ENCODE peak calls at places on chromosomes 5 and 9, in ten cellular contexts. One of them, this sample, is unnamed. For H3K4me1, the result is how much of the 10 kb centered on the place peaks cover.

GRCh38 chr5:122101636-122102285 is 23.7 kb upstream of the LOX start:
- DNase-seq in A549: peak
- DNase-seq in mammary epithelial cell: peak
- DNase-seq in kidney: no peak
- DNase-seq in small intestine: peak
- DNase-seq in lung: no peak
- DNase-seq in A673: peak
- DNase-seq in ovary: no peak
- DNase-seq in spleen: no peak
- DNase-seq in CD8-positive, alpha-beta memory T cell: no peak
- DNase-seq in this sample: peak

GRCh38 chr5:73938280-73938937 is 312.4 kb downstream of the ARHGEF28 start:
- DNase-seq in A549: peak
- DNase-seq in mammary epithelial cell: peak
- DNase-seq in kidney: no peak
- DNase-seq in small intestine: no peak
- DNase-seq in lung: no peak
- DNase-seq in A673: no peak
- DNase-seq in ovary: no peak
- DNase-seq in spleen: no peak
- DNase-seq in CD8-positive, alpha-beta memory T cell: no peak
- DNase-seq in this sample: peak

GRCh38 chr9:33288828-33289483 is 1.4 kb upstream of the NFX1 start:
- DNase-seq in A549: no peak
- DNase-seq in mammary epithelial cell: no peak
- DNase-seq in kidney: peak
- DNase-seq in small intestine: no peak
- DNase-seq in lung: no peak
- DNase-seq in A673: no peak
- DNase-seq in ovary: peak
- DNase-seq in spleen: peak
- DNase-seq in CD8-positive, alpha-beta memory T cell: no peak
- DNase-seq in this sample: no peak

GRCh38 chr5:178314066-178314660 is 81.6 kb upstream of the PHYKPL start:
- DNase-seq in A549: no peak
- DNase-seq in mammary epithelial cell: no peak
- DNase-seq in kidney: peak
- DNase-seq in small intestine: no peak
- DNase-seq in lung: no peak
- DNase-seq in A673: no peak
- DNase-seq in ovary: no peak
- DNase-seq in spleen: peak
- DNase-seq in CD8-positive, alpha-beta memory T cell: no peak
- DNase-seq in this sample: no peak

GRCh38 chr5:139631520-139632165 is 16.5 kb upstream of the CXXC5 start:
- DNase-seq in A549: no peak
- DNase-seq in mammary epithelial cell: no peak
- DNase-seq in kidney: no peak
- DNase-seq in small intestine: no peak
- DNase-seq in lung: no peak
- DNase-seq in A673: no peak
- DNase-seq in ovary: no peak
- DNase-seq in spleen: no peak
- DNase-seq in CD8-positive, alpha-beta memory T cell: no peak
- DNase-seq in this sample: no peak

GRCh38 chr9:135410831-135411473 is 68.6 kb upstream of the PPP1R26 start:
- DNase-seq in A549: no peak
- DNase-seq in mammary epithelial cell: no peak
- DNase-seq in kidney: no peak
- DNase-seq in small intestine: no peak
- DNase-seq in lung: no peak
- DNase-seq in A673: no peak
- DNase-seq in ovary: no peak
- DNase-seq in spleen: peak
- DNase-seq in CD8-positive, alpha-beta memory T cell: no peak
- DNase-seq in this sample: no peak

GRCh38 chr9:134294228-134295071 is 31.8 kb upstream of the RXRA start:
- DNase-seq in A549: no peak
- DNase-seq in mammary epithelial cell: no peak
- DNase-seq in kidney: peak
- DNase-seq in small intestine: no peak
- DNase-seq in lung: no peak
- DNase-seq in A673: no peak
- DNase-seq in ovary: peak
- DNase-seq in spleen: peak
- DNase-seq in CD8-positive, alpha-beta memory T cell: no peak
- DNase-seq in this sample: no peak

GRCh38 chr5:55304584-55304983 is 2.9 kb downstream of the DHX29 start:
- DNase-seq in A549: no peak
- DNase-seq in mammary epithelial cell: no peak
- DNase-seq in kidney: no peak
- DNase-seq in small intestine: no peak
- DNase-seq in lung: no peak
- DNase-seq in A673: no peak
- DNase-seq in ovary: no peak
- DNase-seq in spleen: no peak
- DNase-seq in CD8-positive, alpha-beta memory T cell: no peak
- DNase-seq in this sample: no peak

GRCh38 chr9:15354713-15355112 is 47.7 kb upstream of the TTC39B start:
- DNase-seq in A549: no peak
- DNase-seq in mammary epithelial cell: no peak
- DNase-seq in kidney: no peak
- DNase-seq in small intestine: peak
- DNase-seq in lung: no peak
- DNase-seq in A673: peak
- DNase-seq in ovary: no peak
- DNase-seq in spleen: no peak
- DNase-seq in CD8-positive, alpha-beta memory T cell: no peak
- DNase-seq in this sample: no peak

GRCh38 chr9:123322771-123323481 is 33.1 kb upstream of the CRB2 start:
- DNase-seq in A549: no peak
- DNase-seq in mammary epithelial cell: no peak
- DNase-seq in kidney: no peak
- DNase-seq in small intestine: peak
- DNase-seq in lung: no peak
- DNase-seq in A673: peak
- DNase-seq in ovary: no peak
- DNase-seq in spleen: peak
- DNase-seq in CD8-positive, alpha-beta memory T cell: peak
- DNase-seq in this sample: no peak

GRCh38 chr5:112772095-112772494 is 34.4 kb downstream of the APC start:
- DNase-seq in A549: no peak
- DNase-seq in mammary epithelial cell: peak
- DNase-seq in kidney: no peak
- DNase-seq in small intestine: peak
- DNase-seq in lung: no peak
- DNase-seq in A673: no peak
- DNase-seq in ovary: no peak
- DNase-seq in spleen: no peak
- DNase-seq in CD8-positive, alpha-beta memory T cell: no peak
- DNase-seq in this sample: peak

GRCh38 chr5:27908341-27908740 is 870.0 kb upstream of the CDH9 start:
- DNase-seq in A549: no peak
- DNase-seq in mammary epithelial cell: peak
- DNase-seq in kidney: no peak
- DNase-seq in small intestine: no peak
- DNase-seq in lung: no peak
- DNase-seq in A673: peak
- DNase-seq in ovary: no peak
- DNase-seq in spleen: no peak
- DNase-seq in CD8-positive, alpha-beta memory T cell: no peak
- DNase-seq in this sample: no peak

GRCh38 chr9:131738293-131738692 is 1.6 kb downstream of the RAPGEF1 start:
- DNase-seq in A549: no peak
- DNase-seq in mammary epithelial cell: no peak
- DNase-seq in kidney: no peak
- DNase-seq in small intestine: no peak
- DNase-seq in lung: no peak
- DNase-seq in A673: no peak
- DNase-seq in ovary: no peak
- DNase-seq in spleen: no peak
- DNase-seq in CD8-positive, alpha-beta memory T cell: no peak
- DNase-seq in this sample: no peak

GRCh38 chr9:131739192-131739961 is 499 bp downstream of the RAPGEF1 start:
- DNase-seq in A549: no peak
- DNase-seq in mammary epithelial cell: peak
- DNase-seq in kidney: peak
- DNase-seq in small intestine: peak
- DNase-seq in lung: no peak
- DNase-seq in A673: peak
- DNase-seq in ovary: peak
- DNase-seq in spleen: peak
- DNase-seq in CD8-positive, alpha-beta memory T cell: peak
- DNase-seq in this sample: no peak

GRCh38 chr9:131738838-131739191 is 1.1 kb downstream of the RAPGEF1 start:
- DNase-seq in A549: no peak
- DNase-seq in mammary epithelial cell: peak
- DNase-seq in kidney: peak
- DNase-seq in small intestine: peak
- DNase-seq in lung: no peak
- DNase-seq in A673: peak
- DNase-seq in ovary: no peak
- DNase-seq in spleen: no peak
- DNase-seq in CD8-positive, alpha-beta memory T cell: no peak
- DNase-seq in this sample: no peak

GRCh38 chr9:131740898-131741297 is 1.0 kb upstream of the RAPGEF1 start:
- DNase-seq in A549: no peak
- DNase-seq in mammary epithelial cell: no peak
- DNase-seq in kidney: no peak
- DNase-seq in small intestine: no peak
- DNase-seq in lung: no peak
- DNase-seq in A673: no peak
- DNase-seq in ovary: no peak
- DNase-seq in spleen: peak
- DNase-seq in CD8-positive, alpha-beta memory T cell: no peak
- DNase-seq in this sample: no peak

DNA sequence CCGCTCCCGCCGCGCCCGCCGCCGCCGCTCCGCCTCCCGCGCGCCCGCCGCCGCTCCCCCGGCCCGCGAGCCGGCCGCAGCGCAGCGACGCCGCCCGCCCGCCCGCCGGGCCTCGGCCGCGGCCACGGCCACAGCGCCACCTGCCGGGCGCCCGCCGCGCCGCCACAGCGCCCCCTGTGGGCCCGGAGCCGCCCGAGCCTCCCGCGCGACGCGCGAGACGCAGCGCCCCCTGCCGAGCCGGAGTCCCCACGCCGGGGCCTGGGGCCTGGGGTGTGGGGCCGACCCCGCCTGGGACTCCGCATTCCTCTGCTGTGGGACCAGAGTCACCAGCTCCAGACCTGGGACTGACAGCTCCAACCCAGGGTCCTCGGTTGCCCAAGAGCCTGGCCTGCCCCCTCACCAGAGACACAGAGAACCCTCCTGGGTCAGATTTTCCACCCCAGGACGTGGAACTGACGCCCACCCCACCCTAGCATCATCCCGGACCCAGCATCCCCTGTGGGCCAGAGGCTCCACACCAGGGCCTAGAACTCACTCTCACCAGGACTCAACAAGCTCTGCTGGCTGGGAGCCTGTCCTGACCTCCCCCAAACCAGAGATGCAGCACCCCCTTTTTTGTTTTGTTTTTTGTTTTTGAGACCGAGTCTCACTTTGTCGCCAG is at the start of gene RAPGEF1:
- DNase-seq in A549: peak
- DNase-seq in mammary epithelial cell: no peak
- DNase-seq in kidney: peak
- DNase-seq in small intestine: peak
- DNase-seq in lung: peak
- DNase-seq in A673: peak
- DNase-seq in ovary: peak
- DNase-seq in spleen: peak
- DNase-seq in CD8-positive, alpha-beta memory T cell: peak
- DNase-seq in this sample: no peak
- H3K4me1 ChIP-seq in A549: under half
- H3K4me1 ChIP-seq in mammary epithelial cell: under half
- H3K4me1 ChIP-seq in kidney: under half
- H3K4me1 ChIP-seq in small intestine: under half
- H3K4me1 ChIP-seq in lung: under half
- H3K4me1 ChIP-seq in A673: under half
- H3K4me1 ChIP-seq in ovary: under half
- H3K4me1 ChIP-seq in spleen: under half
- H3K4me1 ChIP-seq in CD8-positive, alpha-beta memory T cell: half or more
- H3K4me1 ChIP-seq in this sample: under half

GRCh38 chr5:116944171-116944570 is 369.5 kb upstream of the SEMA6A start:
- DNase-seq in A549: no peak
- DNase-seq in mammary epithelial cell: peak
- DNase-seq in kidney: no peak
- DNase-seq in small intestine: no peak
- DNase-seq in lung: no peak
- DNase-seq in A673: peak
- DNase-seq in ovary: no peak
- DNase-seq in spleen: no peak
- DNase-seq in CD8-positive, alpha-beta memory T cell: no peak
- DNase-seq in this sample: peak
- H3K27ac ChIP-seq in A549: no peak
- H3K27ac ChIP-seq in mammary epithelial cell: no peak
- H3K27ac ChIP-seq in kidney: no peak
- H3K27ac ChIP-seq in small intestine: no peak
- H3K27ac ChIP-seq in lung: no peak
- H3K27ac ChIP-seq in A673: no peak
- H3K27ac ChIP-seq in ovary: no peak
- H3K27ac ChIP-seq in spleen: no peak
- H3K27ac ChIP-seq in CD8-positive, alpha-beta memory T cell: no peak
- H3K27ac ChIP-seq in this sample: no peak

DNA sequence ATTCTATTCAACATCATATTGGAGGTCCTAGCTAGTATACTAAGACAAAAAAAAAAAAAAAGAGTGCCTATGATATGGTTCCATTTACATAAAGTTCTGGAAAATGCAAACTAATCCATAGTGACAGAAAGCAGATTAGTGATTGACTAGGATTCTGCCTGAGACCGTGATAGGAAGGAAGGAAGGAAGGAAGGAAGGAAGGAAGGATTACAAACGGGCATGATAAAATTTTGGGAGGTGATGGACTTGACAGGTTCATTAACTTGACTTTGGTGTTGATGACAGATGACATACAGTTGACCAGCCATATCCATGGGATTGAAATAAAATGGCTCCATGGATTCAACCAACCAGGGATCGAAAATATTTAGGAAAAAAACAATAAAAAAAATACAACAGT is 79.1 kb upstream of the MAN2A1 start:
- DNase-seq in A549: no peak
- DNase-seq in mammary epithelial cell: no peak
- DNase-seq in kidney: no peak
- DNase-seq in small intestine: no peak
- DNase-seq in lung: no peak
- DNase-seq in A673: peak
- DNase-seq in ovary: no peak
- DNase-seq in spleen: no peak
- DNase-seq in CD8-positive, alpha-beta memory T cell: no peak
- DNase-seq in this sample: no peak
- H3K4me3 ChIP-seq in A549: no peak
- H3K4me3 ChIP-seq in mammary epithelial cell: no peak
- H3K4me3 ChIP-seq in kidney: no peak
- H3K4me3 ChIP-seq in small intestine: no peak
- H3K4me3 ChIP-seq in lung: no peak
- H3K4me3 ChIP-seq in A673: no peak
- H3K4me3 ChIP-seq in ovary: no peak
- H3K4me3 ChIP-seq in spleen: no peak
- H3K4me3 ChIP-seq in CD8-positive, alpha-beta memory T cell: no peak
- H3K4me3 ChIP-seq in this sample: no peak

GRCh38 chr9:117412841-117413240 is 2.0 kb downstream of the ASTN2 start:
- DNase-seq in A549: no peak
- DNase-seq in mammary epithelial cell: no peak
- DNase-seq in kidney: peak
- DNase-seq in small intestine: no peak
- DNase-seq in lung: no peak
- DNase-seq in A673: no peak
- DNase-seq in ovary: no peak
- DNase-seq in spleen: no peak
- DNase-seq in CD8-positive, alpha-beta memory T cell: no peak
- DNase-seq in this sample: no peak
- H3K4me1 ChIP-seq in A549: under half
- H3K4me1 ChIP-seq in mammary epithelial cell: under half
- H3K4me1 ChIP-seq in kidney: under half
- H3K4me1 ChIP-seq in small intestine: under half
- H3K4me1 ChIP-seq in lung: under half
- H3K4me1 ChIP-seq in A673: under half
- H3K4me1 ChIP-seq in ovary: under half
- H3K4me1 ChIP-seq in spleen: under half
- H3K4me1 ChIP-seq in CD8-positive, alpha-beta memory T cell: under half
- H3K4me1 ChIP-seq in this sample: under half

This sample was measured in astrocyte.